ENCODE peak calls at places on chromosomes 3 and 15, in four cellular contexts. P is IMR-90, B is HCT116, N is mammary epithelial cell. E is an unnamed sample.

GRCh38 chr15:41779662-41780157 is 5.4 kb downstream of the MAPKBP1 start:
- DNase-seq in P (no peak), N (no peak), B (no peak), E (no peak)

GRCh38 chr3:78726545-78726944 is 1041.3 kb downstream of the ROBO1 start:
- DNase-seq in N (no peak), P (no peak), B (no peak), E (no peak)

GRCh38 chr3:178001670-178002101 is 534.5 kb upstream of the KCNMB2 start:
- DNase-seq in P (no peak), B (no peak), N (no peak), E (no peak)

GRCh38 chr15:53693729-53694533 is 65.5 kb downstream of the WDR72 start:
- DNase-seq in N (peak), B (no peak), P (no peak), E (no peak)

GRCh38 chr3:126129408-126129891 is 45.5 kb upstream of the SLC41A3 start:
- DNase-seq in P (peak), N (peak), B (no peak), E (no peak)

GRCh38 chr3:54964081-54964480 is 36.2 kb upstream of the LRTM1 start:
- DNase-seq in N (no peak), P (no peak), B (no peak), E (no peak)

GRCh38 chr3:171842864-171843511 is at the start of gene TMEM212:
- DNase-seq in N (peak), P (peak), B (no peak), E (no peak)

GRCh38 chr3:160982497-160982896 is 122.7 kb downstream of the B3GALNT1 start:
- DNase-seq in N (no peak), B (no peak), P (no peak), E (no peak)

GRCh38 chr3:120094776-120095225 is 554 bp upstream of the GSK3B start:
- DNase-seq in N (peak), P (peak), B (no peak), E (peak)

GRCh38 chr3:46844851-46845250 is 18.4 kb downstream of the MYL3 start:
- DNase-seq in B (no peak), P (no peak), N (no peak), E (no peak)

GRCh38 chr15:65856821-65857455 is 12.4 kb upstream of the RAB11A start:
- DNase-seq in B (peak), N (peak), P (peak), E (no peak)

GRCh38 chr3:118817748-118818165 is 216.9 kb downstream of the IGSF11 start:
- DNase-seq in B (peak), P (peak), N (peak), E (peak)

GRCh38 chr3:150787741-150788370 is 24.9 kb upstream of the SIAH2 start:
- DNase-seq in B (peak), N (peak), P (peak), E (no peak)

DNA sequence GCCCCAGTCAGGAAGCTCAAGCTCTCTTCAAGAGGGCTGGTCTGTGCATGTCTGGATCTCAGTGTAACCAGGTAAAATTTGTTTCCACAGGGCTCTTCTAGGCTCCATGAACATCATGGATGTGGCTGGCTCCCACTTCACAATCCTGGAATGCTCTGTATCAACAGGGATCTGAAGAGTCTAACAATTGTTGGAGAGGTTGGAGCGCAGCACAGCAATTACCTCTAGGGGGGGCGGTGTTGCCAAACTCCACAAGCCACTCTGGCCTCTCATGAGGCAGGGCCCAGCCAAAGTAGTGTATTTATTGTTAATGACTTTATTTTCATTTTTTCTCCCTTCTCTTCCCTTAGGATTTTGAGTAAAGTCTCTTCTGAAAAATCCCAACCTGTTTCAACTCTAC is 6.1 kb upstream of the EIF2B5 start:
- DNase-seq in B (peak), N (peak), P (peak), E (no peak)
- TF ChIP-seq CTCF in B (peak), N (peak), P (peak), E (peak)

DNA sequence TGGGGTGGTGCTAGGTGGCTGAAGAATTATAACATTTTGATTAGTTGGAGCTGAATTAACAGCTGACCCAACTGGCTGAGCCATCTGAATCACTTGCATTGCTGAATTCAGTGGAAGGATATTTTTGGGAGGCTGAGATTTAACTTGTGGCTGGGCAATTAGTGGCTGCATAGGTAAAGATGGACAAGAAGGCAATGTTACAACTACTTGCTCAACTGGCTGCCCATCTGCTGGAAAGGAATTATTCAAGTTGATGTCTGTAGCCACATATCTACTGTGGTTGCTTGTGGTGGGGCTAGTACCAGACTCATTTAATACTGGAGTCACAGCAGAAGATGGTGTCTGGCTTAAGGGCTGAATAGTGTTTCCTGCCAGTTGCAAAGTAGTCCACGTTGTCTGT is 36.4 kb downstream of the USF3 start:
- DNase-seq in P (no peak), B (no peak), N (no peak), E (no peak)
- H3K9ac ChIP-seq in P (no peak), B (no peak), N (no peak), E (no peak)

DNA sequence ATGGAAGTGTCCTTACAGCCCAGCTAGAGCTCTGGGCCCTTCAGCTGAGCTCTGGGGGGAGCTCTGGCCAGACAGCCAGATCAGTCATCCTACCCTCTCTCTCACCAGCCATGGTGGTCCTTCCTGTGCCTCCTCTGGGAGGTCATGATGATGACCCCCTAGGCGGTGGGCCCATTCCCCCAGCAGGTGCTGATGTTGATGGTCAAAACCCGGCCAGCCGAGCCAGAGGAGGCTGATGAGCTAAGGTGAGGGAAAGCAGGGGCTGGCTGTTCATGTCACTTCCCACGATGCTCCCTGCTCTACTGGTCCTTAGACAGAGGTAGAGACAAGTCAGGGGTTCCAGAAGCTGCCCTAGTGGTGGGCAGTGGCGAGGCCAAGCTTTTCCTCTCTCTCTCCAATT is 35.0 kb downstream of the GRAMD2A start:
- DNase-seq in B (no peak), N (no peak), P (no peak), E (no peak)
- TF ChIP-seq CTCF in B (no peak), N (no peak), P (no peak), E (no peak)

GRCh38 chr15:99507732-99508571 is 57.8 kb upstream of the MEF2A start:
- DNase-seq in P (no peak), B (no peak), N (peak), E (no peak)
- H3K9ac ChIP-seq in P (peak), B (no peak), N (no peak), E (no peak)